ENCODE peak calls at places on chromosome 1, in ten cellular contexts. H is NAMALWA; R is EH; V is neural crest cell; G is C1 segment of cervical spinal cord; M is germinal center; U is WTC11; D is aorta; K is T-helper 1 cell; I is activated naive CD4-positive, alpha-beta T cell treated with anti-CD3 and anti-CD28 coated beads for 36 hours. L is an unnamed sample.

GRCh38 chr1:24248859-24249258 is 61.8 kb upstream of the IFNLR1 start:
- DNase-seq in K (no peak), M (no peak), G (no peak), V (no peak), U (no peak), R (no peak), I (no peak), D (no peak), H (peak; percentile 34), L (no peak)

GRCh38 chr1:219329606-219330005 is 155.9 kb downstream of the LYPLAL1 start:
- DNase-seq in H (no peak), V (no peak), G (no peak), R (peak; percentile 65), I (no peak), M (no peak), D (no peak), U (no peak), K (no peak), L (no peak)

GRCh38 chr1:160047116-160047991 is 15.6 kb upstream of the PIGM start:
- DNase-seq in R (no peak), H (peak; percentile 55), G (no peak), U (no peak), K (no peak), I (no peak), V (no peak), M (peak; percentile 42), D (no peak), L (no peak)

GRCh38 chr1:12501661-12502060 is 116.3 kb downstream of the DHRS3 start:
- DNase-seq in V (no peak), I (no peak), M (no peak), K (no peak), G (no peak), H (no peak), D (no peak), U (no peak), R (peak; percentile 69), L (no peak)

GRCh38 chr1:23824711-23825075 is 536 bp downstream of the HMGCL start:
- DNase-seq in M (no peak), V (no peak), R (no peak), I (no peak), D (no peak), H (no peak), K (no peak), U (no peak), G (no peak), L (no peak)

GRCh38 chr1:181077576-181078242 is 10.8 kb upstream of the IER5 start:
- DNase-seq in D (no peak), U (no peak), G (no peak), I (no peak), V (no peak), H (no peak), M (no peak), R (peak; percentile 84), K (no peak), L (no peak)

GRCh38 chr1:219066631-219067349 is 106.9 kb upstream of the LYPLAL1 start:
- DNase-seq in R (peak; percentile 93), K (no peak), U (no peak), G (no peak), M (peak; percentile 10), V (no peak), H (peak; percentile 53), D (no peak), I (no peak), L (no peak)

GRCh38 chr1:66313446-66313845 is 220.5 kb upstream of the SGIP1 start:
- DNase-seq in R (peak; percentile 69), K (no peak), U (no peak), H (no peak), M (no peak), G (no peak), D (no peak), I (no peak), V (no peak), L (no peak)

GRCh38 chr1:58923090-58923470 is 139.2 kb upstream of the JUN start:
- DNase-seq in I (no peak), V (no peak), M (no peak), G (no peak), R (no peak), H (no peak), D (no peak), K (no peak), U (no peak), L (no peak)

GRCh38 chr1:14913475-14914155 is 239.9 kb upstream of the TMEM51 start:
- DNase-seq in H (no peak), K (no peak), M (no peak), D (no peak), U (no peak), R (no peak), G (no peak), I (no peak), V (no peak), L (no peak)

GRCh38 chr1:11568687-11569086 is 85.5 kb downstream of the FBXO2 start:
- DNase-seq in V (no peak), M (no peak), D (no peak), G (no peak), I (no peak), H (no peak), U (no peak), R (no peak), K (no peak), L (no peak)

GRCh38 chr1:58726581-58726980 is 26.7 kb upstream of the MYSM1 start:
- DNase-seq in G (no peak), U (no peak), M (no peak), V (no peak), R (no peak), K (no peak), D (no peak), I (no peak), H (no peak), L (no peak)